ENCODE peak calls at places on chromosomes 5 and 9, in four cellular contexts. B, E, W and S are unnamed samples.
A peak's percentile ranks its signal among the peaks of the same experiment; 100 is the strongest.

GRCh38 chr5:153782589-153783238 is 256.0 kb downstream of the FAM114A2 start:
- DNase-seq in B (peak; percentile 6), E (no peak), W (no peak), S (no peak)

GRCh38 chr9:126915281-126915816 is 767 bp downstream of the RALGPS1 start:
- DNase-seq in E (peak; percentile 53), B (no peak), W (peak; percentile 17), S (no peak)

GRCh38 chr9:121658591-121658990 is 7.2 kb downstream of the DAB2IP start:
- DNase-seq in E (no peak), B (no peak), W (no peak), S (no peak)

GRCh38 chr9:89701221-89701798 is 96.5 kb downstream of the GADD45G start:
- DNase-seq in W (no peak), E (peak; percentile 93), B (no peak), S (no peak)

GRCh38 chr9:35606138-35606504 is 1.1 kb downstream of the TESK1 start:
- DNase-seq in B (no peak), W (no peak), E (no peak), S (no peak)

GRCh38 chr5:116574682-116575634 is at the start of gene SEMA6A:
- DNase-seq in W (peak; percentile 93), B (peak; percentile 75), E (peak; percentile 79), S (peak; percentile 83)

GRCh38 chr9:123929177-123929869 is 603 bp downstream of the DENND1A start:
- DNase-seq in E (no peak), W (no peak), B (no peak), S (no peak)

GRCh38 chr5:66134407-66134843 is 9.7 kb upstream of the SREK1 start:
- DNase-seq in E (no peak), W (no peak), B (peak; percentile 9), S (no peak)

GRCh38 chr5:38330207-38330606 is 71.8 kb downstream of the EGFLAM start:
- DNase-seq in B (no peak), E (no peak), W (peak; percentile 63), S (peak; percentile 86)

GRCh38 chr9:130282000-130282700 is 16.6 kb downstream of the HMCN2 start:
- DNase-seq in W (no peak), B (no peak), E (no peak), S (no peak)

GRCh38 chr5:149374303-149374702 is 4.8 kb downstream of the IL17B start:
- DNase-seq in W (no peak), E (no peak), B (no peak), S (no peak)

GRCh38 chr5:816176-816575 is 31.6 kb upstream of the ZDHHC11B start:
- DNase-seq in W (no peak), E (no peak), B (no peak), S (no peak)

GRCh38 chr9:15160673-15161072 is 146.3 kb downstream of the TTC39B start:
- DNase-seq in E (no peak), W (no peak), B (peak; percentile 89), S (no peak)

GRCh38 chr5:82639393-82640144 is 361.4 kb upstream of the RPS23 start:
- DNase-seq in B (peak; percentile 10), E (no peak), W (no peak), S (peak; percentile 1)

GRCh38 chr9:138025417-138025816 is 147.8 kb downstream of the CACNA1B start:
- DNase-seq in E (no peak), W (peak; percentile 2), B (no peak), S (no peak)

GRCh38 chr9:95494416-95495371 is 22.1 kb downstream of the PTCH1 start:
- DNase-seq in E (peak; percentile 91), B (no peak), W (no peak), S (peak; percentile 59)

GRCh38 chr5:26622947-26623346 is 415.4 kb downstream of the CDH9 start:
- DNase-seq in E (no peak), W (no peak), B (no peak), S (no peak)

GRCh38 chr9:133686642-133687575 is 50.7 kb downstream of the DBH start:
- DNase-seq in E (no peak), B (no peak), W (no peak), S (no peak)

GRCh38 chr5:156021866-156022265 is 305.1 kb upstream of the SGCD start:
- DNase-seq in B (no peak), E (no peak), W (no peak), S (no peak)

GRCh38 chr9:130899051-130899748 is 2.6 kb upstream of the QRFP start:
- DNase-seq in E (no peak), W (no peak), B (no peak), S (no peak)

GRCh38 chr5:133589286-133589685 is 23.1 kb downstream of the FSTL4 start:
- DNase-seq in B (no peak), E (no peak), W (no peak), S (no peak)

GRCh38 chr9:116165912-116166311 is 12.3 kb downstream of the PAPPA start:
- DNase-seq in E (no peak), W (no peak), B (peak; percentile 65), S (no peak)

GRCh38 chr5:95846554-95847260 is 24.2 kb upstream of the GLRX start:
- DNase-seq in B (peak; percentile 79), W (peak; percentile 71), E (peak; percentile 76), S (peak; percentile 85)

GRCh38 chr9:33480094-33480493 is 6.4 kb upstream of the NOL6 start:
- DNase-seq in E (no peak), B (no peak), W (no peak), S (no peak)

GRCh38 chr9:135282808-135283207 is 195.3 kb downstream of the OLFM1 start:
- DNase-seq in W (no peak), B (no peak), E (no peak), S (no peak)

GRCh38 chr9:18351216-18351615 is 122.7 kb upstream of the ADAMTSL1 start:
- DNase-seq in B (no peak), W (no peak), E (no peak), S (no peak)